ENCODE peak calls at places on chromosomes 11 and 22, in eight cellular contexts. One of them, this sample, is unnamed.

GRCh38 chr11:4048340-4048739 is 46.3 kb upstream of the RRM1 start:
- DNase-seq in CD4-positive, alpha-beta memory T cell: no peak
- DNase-seq in activated effector memory CD4-positive, alpha-beta T cell treated with Interleukin-2 at 50 U/mL for 16 hours: no peak
- DNase-seq in NCI-H2029 treated with DMSO at 0.1 percent for 48 hours: no peak
- DNase-seq in stimulated activated CD8-positive, alpha-beta memory T cell treated with anti-CD3 and anti-CD28 coated beads, Interleukin-7, amount 100 ng/mL, for 48 hours: no peak
- DNase-seq in endothelial cell: no peak
- DNase-seq in amniotic stem cell: no peak
- DNase-seq in PC-9: no peak
- DNase-seq in this sample: no peak

GRCh38 chr22:20751185-20751851 is 22.6 kb upstream of the SERPIND1 start:
- DNase-seq in CD4-positive, alpha-beta memory T cell: no peak
- DNase-seq in activated effector memory CD4-positive, alpha-beta T cell treated with Interleukin-2 at 50 U/mL for 16 hours: no peak
- DNase-seq in NCI-H2029 treated with DMSO at 0.1 percent for 48 hours: no peak
- DNase-seq in stimulated activated CD8-positive, alpha-beta memory T cell treated with anti-CD3 and anti-CD28 coated beads, Interleukin-7, amount 100 ng/mL, for 48 hours: no peak
- DNase-seq in endothelial cell: peak; percentile 57
- DNase-seq in amniotic stem cell: no peak
- DNase-seq in PC-9: no peak
- DNase-seq in this sample: no peak

GRCh38 chr22:49973018-49973965 is 12.7 kb downstream of the PIM3 start:
- DNase-seq in CD4-positive, alpha-beta memory T cell: no peak
- DNase-seq in activated effector memory CD4-positive, alpha-beta T cell treated with Interleukin-2 at 50 U/mL for 16 hours: no peak
- DNase-seq in NCI-H2029 treated with DMSO at 0.1 percent for 48 hours: no peak
- DNase-seq in stimulated activated CD8-positive, alpha-beta memory T cell treated with anti-CD3 and anti-CD28 coated beads, Interleukin-7, amount 100 ng/mL, for 48 hours: no peak
- DNase-seq in endothelial cell: no peak
- DNase-seq in amniotic stem cell: no peak
- DNase-seq in PC-9: no peak
- DNase-seq in this sample: peak; percentile 40

GRCh38 chr11:65047581-65048422 is 6.8 kb downstream of the SAC3D1 start:
- DNase-seq in CD4-positive, alpha-beta memory T cell: no peak
- DNase-seq in activated effector memory CD4-positive, alpha-beta T cell treated with Interleukin-2 at 50 U/mL for 16 hours: peak; percentile 7
- DNase-seq in NCI-H2029 treated with DMSO at 0.1 percent for 48 hours: no peak
- DNase-seq in stimulated activated CD8-positive, alpha-beta memory T cell treated with anti-CD3 and anti-CD28 coated beads, Interleukin-7, amount 100 ng/mL, for 48 hours: no peak
- DNase-seq in endothelial cell: no peak
- DNase-seq in amniotic stem cell: no peak
- DNase-seq in PC-9: no peak
- DNase-seq in this sample: no peak

GRCh38 chr11:129366737-129367597 is 8.7 kb upstream of the BARX2 start:
- DNase-seq in CD4-positive, alpha-beta memory T cell: no peak
- DNase-seq in activated effector memory CD4-positive, alpha-beta T cell treated with Interleukin-2 at 50 U/mL for 16 hours: no peak
- DNase-seq in NCI-H2029 treated with DMSO at 0.1 percent for 48 hours: no peak
- DNase-seq in stimulated activated CD8-positive, alpha-beta memory T cell treated with anti-CD3 and anti-CD28 coated beads, Interleukin-7, amount 100 ng/mL, for 48 hours: no peak
- DNase-seq in endothelial cell: no peak
- DNase-seq in amniotic stem cell: no peak
- DNase-seq in PC-9: no peak
- DNase-seq in this sample: no peak

GRCh38 chr11:65814131-65814959 is 19.4 kb upstream of the SNX32 start:
- DNase-seq in CD4-positive, alpha-beta memory T cell: no peak
- DNase-seq in activated effector memory CD4-positive, alpha-beta T cell treated with Interleukin-2 at 50 U/mL for 16 hours: no peak
- DNase-seq in NCI-H2029 treated with DMSO at 0.1 percent for 48 hours: no peak
- DNase-seq in stimulated activated CD8-positive, alpha-beta memory T cell treated with anti-CD3 and anti-CD28 coated beads, Interleukin-7, amount 100 ng/mL, for 48 hours: no peak
- DNase-seq in endothelial cell: no peak
- DNase-seq in amniotic stem cell: no peak
- DNase-seq in PC-9: no peak
- DNase-seq in this sample: no peak

GRCh38 chr11:77959434-77959833 is 35.0 kb downstream of the INTS4 start:
- DNase-seq in CD4-positive, alpha-beta memory T cell: no peak
- DNase-seq in activated effector memory CD4-positive, alpha-beta T cell treated with Interleukin-2 at 50 U/mL for 16 hours: no peak
- DNase-seq in NCI-H2029 treated with DMSO at 0.1 percent for 48 hours: no peak
- DNase-seq in stimulated activated CD8-positive, alpha-beta memory T cell treated with anti-CD3 and anti-CD28 coated beads, Interleukin-7, amount 100 ng/mL, for 48 hours: no peak
- DNase-seq in endothelial cell: no peak
- DNase-seq in amniotic stem cell: no peak
- DNase-seq in PC-9: no peak
- DNase-seq in this sample: no peak

GRCh38 chr22:45914309-45914708 is 62.7 kb downstream of the WNT7B start:
- DNase-seq in CD4-positive, alpha-beta memory T cell: no peak
- DNase-seq in activated effector memory CD4-positive, alpha-beta T cell treated with Interleukin-2 at 50 U/mL for 16 hours: no peak
- DNase-seq in NCI-H2029 treated with DMSO at 0.1 percent for 48 hours: no peak
- DNase-seq in stimulated activated CD8-positive, alpha-beta memory T cell treated with anti-CD3 and anti-CD28 coated beads, Interleukin-7, amount 100 ng/mL, for 48 hours: no peak
- DNase-seq in endothelial cell: no peak
- DNase-seq in amniotic stem cell: no peak
- DNase-seq in PC-9: no peak
- DNase-seq in this sample: no peak

GRCh38 chr11:72227316-72228228 is 3.0 kb downstream of the INPPL1 start:
- DNase-seq in CD4-positive, alpha-beta memory T cell: no peak
- DNase-seq in activated effector memory CD4-positive, alpha-beta T cell treated with Interleukin-2 at 50 U/mL for 16 hours: no peak
- DNase-seq in NCI-H2029 treated with DMSO at 0.1 percent for 48 hours: peak; percentile 89
- DNase-seq in stimulated activated CD8-positive, alpha-beta memory T cell treated with anti-CD3 and anti-CD28 coated beads, Interleukin-7, amount 100 ng/mL, for 48 hours: no peak
- DNase-seq in endothelial cell: no peak
- DNase-seq in amniotic stem cell: no peak
- DNase-seq in PC-9: no peak
- DNase-seq in this sample: no peak

GRCh38 chr11:96049426-96049825 is 125.5 kb upstream of the MTMR2 start:
- DNase-seq in CD4-positive, alpha-beta memory T cell: no peak
- DNase-seq in activated effector memory CD4-positive, alpha-beta T cell treated with Interleukin-2 at 50 U/mL for 16 hours: no peak
- DNase-seq in NCI-H2029 treated with DMSO at 0.1 percent for 48 hours: no peak
- DNase-seq in stimulated activated CD8-positive, alpha-beta memory T cell treated with anti-CD3 and anti-CD28 coated beads, Interleukin-7, amount 100 ng/mL, for 48 hours: no peak
- DNase-seq in endothelial cell: no peak
- DNase-seq in amniotic stem cell: no peak
- DNase-seq in PC-9: no peak
- DNase-seq in this sample: peak; percentile 21

GRCh38 chr22:50041361-50042065 is 16.6 kb downstream of the TTLL8 start:
- DNase-seq in CD4-positive, alpha-beta memory T cell: no peak
- DNase-seq in activated effector memory CD4-positive, alpha-beta T cell treated with Interleukin-2 at 50 U/mL for 16 hours: no peak
- DNase-seq in NCI-H2029 treated with DMSO at 0.1 percent for 48 hours: no peak
- DNase-seq in stimulated activated CD8-positive, alpha-beta memory T cell treated with anti-CD3 and anti-CD28 coated beads, Interleukin-7, amount 100 ng/mL, for 48 hours: no peak
- DNase-seq in endothelial cell: no peak
- DNase-seq in amniotic stem cell: no peak
- DNase-seq in PC-9: no peak
- DNase-seq in this sample: no peak

GRCh38 chr11:36953986-36954385 is 355.9 kb upstream of the RAG2 start:
- DNase-seq in CD4-positive, alpha-beta memory T cell: no peak
- DNase-seq in activated effector memory CD4-positive, alpha-beta T cell treated with Interleukin-2 at 50 U/mL for 16 hours: no peak
- DNase-seq in NCI-H2029 treated with DMSO at 0.1 percent for 48 hours: no peak
- DNase-seq in stimulated activated CD8-positive, alpha-beta memory T cell treated with anti-CD3 and anti-CD28 coated beads, Interleukin-7, amount 100 ng/mL, for 48 hours: no peak
- DNase-seq in endothelial cell: no peak
- DNase-seq in amniotic stem cell: no peak
- DNase-seq in PC-9: no peak
- DNase-seq in this sample: no peak

GRCh38 chr11:66882540-66882939 is 25.7 kb downstream of the LRFN4 start:
- DNase-seq in CD4-positive, alpha-beta memory T cell: no peak
- DNase-seq in activated effector memory CD4-positive, alpha-beta T cell treated with Interleukin-2 at 50 U/mL for 16 hours: no peak
- DNase-seq in NCI-H2029 treated with DMSO at 0.1 percent for 48 hours: peak; percentile 92
- DNase-seq in stimulated activated CD8-positive, alpha-beta memory T cell treated with anti-CD3 and anti-CD28 coated beads, Interleukin-7, amount 100 ng/mL, for 48 hours: no peak
- DNase-seq in endothelial cell: no peak
- DNase-seq in amniotic stem cell: no peak
- DNase-seq in PC-9: no peak
- DNase-seq in this sample: no peak

GRCh38 chr11:47943721-47944554 is 36.4 kb upstream of the PTPRJ start:
- DNase-seq in CD4-positive, alpha-beta memory T cell: no peak
- DNase-seq in activated effector memory CD4-positive, alpha-beta T cell treated with Interleukin-2 at 50 U/mL for 16 hours: no peak
- DNase-seq in NCI-H2029 treated with DMSO at 0.1 percent for 48 hours: no peak
- DNase-seq in stimulated activated CD8-positive, alpha-beta memory T cell treated with anti-CD3 and anti-CD28 coated beads, Interleukin-7, amount 100 ng/mL, for 48 hours: no peak
- DNase-seq in endothelial cell: no peak
- DNase-seq in amniotic stem cell: no peak
- DNase-seq in PC-9: no peak
- DNase-seq in this sample: no peak

GRCh38 chr11:120184946-120185677 is 25.7 kb upstream of the OAF start:
- DNase-seq in CD4-positive, alpha-beta memory T cell: no peak
- DNase-seq in activated effector memory CD4-positive, alpha-beta T cell treated with Interleukin-2 at 50 U/mL for 16 hours: no peak
- DNase-seq in NCI-H2029 treated with DMSO at 0.1 percent for 48 hours: no peak
- DNase-seq in stimulated activated CD8-positive, alpha-beta memory T cell treated with anti-CD3 and anti-CD28 coated beads, Interleukin-7, amount 100 ng/mL, for 48 hours: no peak
- DNase-seq in endothelial cell: no peak
- DNase-seq in amniotic stem cell: no peak
- DNase-seq in PC-9: no peak
- DNase-seq in this sample: peak; percentile 25

This sample was measured in fibroblast of gingiva.